ENCODE peak calls at places on chromosomes 3 and 15, in four cellular contexts. O, T, V and Q are unnamed samples.

GRCh38 chr3:104832530-104832929 is 534.2 kb upstream of the ALCAM start:
- DNase-seq in O (no peak), T (no peak), V (no peak), Q (no peak)

GRCh38 chr15:37984368-37984767 is 49.9 kb downstream of the TMCO5A start:
- DNase-seq in O (peak; percentile 40), T (no peak), V (no peak), Q (no peak)

GRCh38 chr15:77028451-77029165 is 33.7 kb downstream of the PSTPIP1 start:
- DNase-seq in O (no peak), T (no peak), V (no peak), Q (no peak)

GRCh38 chr3:43855674-43856299 is 165.0 kb downstream of the ABHD5 start:
- DNase-seq in O (peak; percentile 55), T (peak; percentile 74), V (peak; percentile 56), Q (peak; percentile 48)

GRCh38 chr15:47507221-47507985 is 209.9 kb upstream of the SEMA6D start:
- DNase-seq in O (no peak), T (no peak), V (no peak), Q (no peak)

GRCh38 chr3:39191103-39191502 is 1.3 kb downstream of the XIRP1 start:
- DNase-seq in O (no peak), T (peak; percentile 64), V (no peak), Q (no peak)

GRCh38 chr3:196947136-196947859 is 5.0 kb upstream of the NCBP2 start:
- DNase-seq in O (no peak), T (peak; percentile 47), V (no peak), Q (no peak)

GRCh38 chr3:111338059-111338698 is 203.8 kb upstream of the CD96 start:
- DNase-seq in O (peak; percentile 76), T (peak; percentile 88), V (peak; percentile 86), Q (peak; percentile 74)

GRCh38 chr3:44950273-44950672 is 25.7 kb downstream of the ZDHHC3 start:
- DNase-seq in O (no peak), T (no peak), V (no peak), Q (no peak)

GRCh38 chr15:89401636-89402252 is 67.1 kb upstream of the POLG start:
- DNase-seq in O (peak; percentile 87), T (no peak), V (peak; percentile 85), Q (peak; percentile 38)

GRCh38 chr15:38886315-38887163 is 321.9 kb upstream of the RASGRP1 start:
- DNase-seq in O (peak; percentile 94), T (no peak), V (peak; percentile 93), Q (peak; percentile 14)

GRCh38 chr3:194632211-194632982 is 822 bp downstream of the TMEM44 start:
- DNase-seq in O (no peak), T (no peak), V (peak; percentile 38), Q (peak; percentile 24)

GRCh38 chr3:70832035-70832795 is 519.8 kb upstream of the MDFIC2 start:
- DNase-seq in O (peak; percentile 86), T (no peak), V (peak; percentile 86), Q (peak; percentile 10)

GRCh38 chr3:126208618-126209256 is 28.4 kb upstream of the ALDH1L1 start:
- DNase-seq in O (peak; percentile 67), T (no peak), V (peak; percentile 89), Q (peak; percentile 69)

GRCh38 chr15:77118787-77119410 is 48.0 kb upstream of the TSPAN3 start:
- DNase-seq in O (peak; percentile 76), T (peak; percentile 46), V (peak; percentile 80), Q (peak; percentile 77)

GRCh38 chr3:144831955-144832716 is 860.5 kb downstream of the DIPK2A start:
- DNase-seq in O (peak; percentile 8), T (no peak), V (no peak), Q (no peak)

GRCh38 chr15:88655780-88656488 is 17.1 kb downstream of the ISG20 start:
- DNase-seq in O (no peak), T (no peak), V (no peak), Q (no peak)

GRCh38 chr3:48215019-48215418 is 8.3 kb upstream of the CAMP start:
- DNase-seq in O (no peak), T (no peak), V (no peak), Q (no peak)

GRCh38 chr15:30827625-30828303 is 76.0 kb upstream of the FAN1 start:
- DNase-seq in O (peak; percentile 1), T (peak; percentile 3), V (no peak), Q (no peak)

GRCh38 chr3:66405701-66406091 is 95.1 kb downstream of the LRIG1 start:
- DNase-seq in O (peak; percentile 46), T (peak; percentile 42), V (peak; percentile 94), Q (no peak)

GRCh38 chr3:191414286-191414685 is 46.7 kb upstream of the PYDC2 start:
- DNase-seq in O (no peak), T (no peak), V (peak; percentile 18), Q (no peak)

GRCh38 chr15:86872782-86873181 is 793.1 kb downstream of the AGBL1 start:
- DNase-seq in O (no peak), T (no peak), V (no peak), Q (no peak)

GRCh38 chr3:123632161-123632655 is 47.4 kb upstream of the HACD2 start:
- DNase-seq in O (peak; percentile 50), T (peak; percentile 44), V (peak; percentile 80), Q (no peak)

GRCh38 chr15:77019476-77020331 is 24.8 kb downstream of the PSTPIP1 start:
- DNase-seq in O (peak; percentile 41), T (no peak), V (peak; percentile 60), Q (no peak)

GRCh38 chr15:61041886-61042285 is 187.2 kb downstream of the RORA start:
- DNase-seq in O (no peak), T (no peak), V (no peak), Q (no peak)

GRCh38 chr3:187750041-187750512 is 4.8 kb upstream of the BCL6 start:
- DNase-seq in O (peak; percentile 94), T (peak; percentile 93), V (peak; percentile 42), Q (peak; percentile 97)

GRCh38 chr3:171354706-171355582 is 105.3 kb downstream of the TNIK start:
- DNase-seq in O (no peak), T (no peak), V (no peak), Q (no peak)

GRCh38 chr3:16739416-16740091 is 134.3 kb upstream of the DAZL start:
- DNase-seq in O (no peak), T (no peak), V (peak; percentile 50), Q (no peak)

GRCh38 chr15:48940508-48940907 is 23.2 kb downstream of the SHC4 start:
- DNase-seq in O (peak; percentile 75), T (no peak), V (peak; percentile 100), Q (peak; percentile 86)

GRCh38 chr15:98815207-98815606 is 166.9 kb downstream of the IGF1R start:
- DNase-seq in O (no peak), T (no peak), V (no peak), Q (no peak)

GRCh38 chr3:78495326-78495725 is 1272.5 kb downstream of the ROBO1 start:
- DNase-seq in O (no peak), T (no peak), V (no peak), Q (no peak)

GRCh38 chr15:59501531-59502113 is 63.6 kb downstream of the FAM81A start:
- DNase-seq in O (peak; percentile 65), T (peak; percentile 68), V (peak; percentile 55), Q (peak; percentile 89)

GRCh38 chr15:83654379-83655236 is 685 bp downstream of the ADAMTSL3 start:
- DNase-seq in O (no peak), T (peak; percentile 82), V (no peak), Q (no peak)

GRCh38 chr3:31009881-31010280 is 115.4 kb upstream of the GADL1 start:
- DNase-seq in O (no peak), T (peak; percentile 98), V (no peak), Q (peak; percentile 49)

GRCh38 chr3:190644766-190645165 is 130.9 kb downstream of the IL1RAP start:
- DNase-seq in O (peak; percentile 34), T (no peak), V (peak; percentile 67), Q (peak; percentile 89)

DNA sequence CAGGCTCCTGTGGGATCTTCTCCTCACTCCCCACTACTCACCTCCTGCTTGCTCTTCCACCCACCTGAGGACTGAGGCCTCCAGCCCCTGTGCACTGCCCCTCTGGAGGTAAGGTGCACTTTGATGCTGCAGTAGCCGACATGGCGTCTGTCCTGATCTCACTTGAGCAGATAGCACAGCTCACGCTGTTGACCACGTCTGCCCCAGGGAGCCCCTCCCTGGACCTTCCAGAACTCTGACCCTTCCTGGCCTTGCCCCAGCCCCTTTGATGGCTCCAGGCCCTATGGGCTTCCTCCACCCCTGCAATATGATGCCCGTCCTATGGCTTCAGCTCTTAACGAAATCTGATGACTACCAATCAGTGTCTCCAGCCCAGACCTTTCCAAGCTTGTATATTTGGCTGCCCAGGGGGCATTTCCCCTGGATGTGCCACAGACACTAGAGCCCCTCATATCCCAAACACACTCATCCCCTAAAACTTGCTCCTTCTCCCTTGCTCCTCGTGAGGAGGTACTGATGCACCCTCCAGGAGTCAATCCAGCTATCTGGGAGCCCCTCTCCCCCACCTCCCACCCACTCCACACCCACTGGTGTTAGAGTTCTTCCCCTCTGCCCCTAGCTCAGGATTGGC is 27.1 kb downstream of the KY start:
- DNase-seq in O (no peak), T (no peak), V (no peak), Q (no peak)
- H3K18ac ChIP-seq in O (no peak overlapping the region), T (no peak overlapping the region), V (no peak overlapping the region), Q (no peak overlapping the region)

GRCh38 chr3:58388550-58389061 is 45.0 kb downstream of the PDHB start:
- DNase-seq in O (peak; percentile 77), T (peak; percentile 51), V (peak; percentile 81), Q (no peak)

GRCh38 chr3:58386966-58387365 is 46.7 kb downstream of the PDHB start:
- DNase-seq in O (peak; percentile 97), T (peak; percentile 66), V (peak; percentile 94), Q (no peak)

GRCh38 chr3:58384381-58385090 is 49.1 kb downstream of the PDHB start:
- DNase-seq in O (peak; percentile 55), T (no peak), V (peak; percentile 24), Q (no peak)

GRCh38 chr3:58391156-58391865 is 42.3 kb downstream of the PDHB start:
- DNase-seq in O (peak; percentile 54), T (no peak), V (peak; percentile 15), Q (no peak)

GRCh38 chr3:58387650-58388546 is 45.7 kb downstream of the PDHB start:
- DNase-seq in O (peak; percentile 14), T (no peak), V (no peak), Q (no peak)
- H3K4me3 ChIP-seq in O (no peak overlapping the region), T (no peak overlapping the region), V (no peak overlapping the region), Q (no peak overlapping the region)

GRCh38 chr15:68668926-68669600 is 90.3 kb downstream of the CORO2B start:
- DNase-seq in O (no peak), T (no peak), V (no peak), Q (no peak)

GRCh38 chr15:68674975-68675374 is 96.2 kb downstream of the CORO2B start:
- DNase-seq in O (peak; percentile 19), T (no peak), V (peak; percentile 26), Q (peak; percentile 21)

GRCh38 chr15:68676011-68676605 is 97.3 kb downstream of the CORO2B start:
- DNase-seq in O (no peak), T (no peak), V (no peak), Q (no peak)

GRCh38 chr15:68672251-68672650 is 93.5 kb downstream of the CORO2B start:
- DNase-seq in O (no peak), T (no peak), V (no peak), Q (no peak)

GRCh38 chr15:68672781-68673205 is 94.0 kb downstream of the CORO2B start:
- DNase-seq in O (no peak), T (peak; percentile 65), V (peak; percentile 19), Q (no peak)
- H3K18ac ChIP-seq in O (no peak overlapping the region), T (no peak overlapping the region), V (no peak overlapping the region), Q (no peak overlapping the region)

DNA sequence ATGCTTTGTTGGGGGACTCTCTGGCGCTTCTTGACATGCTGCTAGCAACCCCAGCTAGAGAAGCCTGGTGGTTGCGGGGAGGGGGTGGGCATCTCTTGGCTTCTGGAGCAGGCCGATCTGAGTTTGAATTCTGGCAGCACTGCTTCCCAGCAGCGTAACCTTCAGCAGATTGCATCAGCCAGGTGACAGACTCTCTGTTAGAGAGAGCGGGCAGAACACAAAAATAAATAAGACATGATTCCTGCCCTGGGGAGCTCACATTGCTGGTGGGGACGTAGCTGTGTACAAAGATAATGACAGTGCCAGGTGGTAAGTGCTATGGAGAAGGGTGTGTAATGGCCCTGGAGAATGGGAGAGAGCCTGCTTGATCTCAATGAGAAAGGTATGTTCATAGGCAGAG is 87.4 kb downstream of the THSD4 start:
- DNase-seq in O (no peak), T (peak; percentile 44), V (no peak), Q (no peak)
- H3K4me3 ChIP-seq in O (no peak overlapping the region), T (no peak overlapping the region), V (no peak overlapping the region), Q (no peak overlapping the region)